ENCODE peak calls at places on chromosomes 16 and 17, in five cellular contexts. U, S, Q, V and T are unnamed samples.

GRCh38 chr16:65406933-65407332 is 285.1 kb upstream of the CDH11 start:
- DNase-seq in U (no peak), S (no peak), Q (no peak), V (no peak), T (no peak)

GRCh38 chr17:21296097-21297025 is 11.8 kb downstream of the MAP2K3 start:
- DNase-seq in U (peak; percentile 52), S (no peak), Q (no peak), V (no peak), T (no peak)

GRCh38 chr17:79836952-79837887 is 2.0 kb downstream of the CBX4 start:
- DNase-seq in U (peak; percentile 29), S (peak; percentile 86), Q (peak; percentile 83), V (no peak), T (no peak)

GRCh38 chr17:27319536-27320221 is 25.8 kb downstream of the WSB1 start:
- DNase-seq in U (peak; percentile 98), S (peak; percentile 59), Q (peak; percentile 89), V (no peak), T (no peak)

GRCh38 chr16:10937068-10937859 is 5.0 kb downstream of the DEXI start:
- DNase-seq in U (no peak), S (no peak), Q (no peak), V (no peak), T (no peak)

GRCh38 chr16:70656712-70657263 is 10.4 kb downstream of the IL34 start:
- DNase-seq in U (no peak), S (no peak), Q (no peak), V (no peak), T (no peak)

GRCh38 chr16:14449790-14450463 is 180.1 kb downstream of the PARN start:
- DNase-seq in U (no peak), S (peak; percentile 76), Q (no peak), V (no peak), T (no peak)

GRCh38 chr16:4176794-4177438 is 60.7 kb upstream of the ADCY9 start:
- DNase-seq in U (no peak), S (peak; percentile 73), Q (peak; percentile 71), V (no peak), T (no peak)

GRCh38 chr17:802901-803881 is 21.0 kb downstream of the MRM3 start:
- DNase-seq in U (no peak), S (no peak), Q (no peak), V (no peak), T (no peak)

GRCh38 chr16:2280461-2280860 is 12.5 kb upstream of the RNPS1 start:
- DNase-seq in U (no peak), S (no peak), Q (no peak), V (no peak), T (no peak)

GRCh38 chr17:19302791-19303233 is 59.7 kb downstream of the B9D1 start:
- DNase-seq in U (no peak), S (no peak), Q (no peak), V (no peak), T (no peak)

GRCh38 chr16:13956635-13957196 is 36.8 kb downstream of the ERCC4 start:
- DNase-seq in U (peak; percentile 35), S (no peak), Q (no peak), V (no peak), T (no peak)

GRCh38 chr16:17434006-17434405 is 36.8 kb downstream of the XYLT1 start:
- DNase-seq in U (no peak), S (no peak), Q (no peak), V (no peak), T (no peak)

GRCh38 chr17:83083368-83084201 is 4.2 kb downstream of the METRNL start:
- DNase-seq in U (no peak), S (peak; percentile 96), Q (peak; percentile 92), V (peak; percentile 96), T (no peak)

GRCh38 chr16:3046506-3047386 is at the start of gene MMP25:
- DNase-seq in U (no peak), S (no peak), Q (peak; percentile 11), V (no peak), T (no peak)

GRCh38 chr17:68600881-68601564 is at the start of gene FAM20A:
- DNase-seq in U (no peak), S (no peak), Q (peak; percentile 32), V (no peak), T (no peak)